ENCODE peak calls at places on chromosome 19, in five cellular contexts. J is WTC11, L is GM12878, C is K562, A is H1. W is an unnamed sample.

GRCh38 chr19:20247016-20247683 is 80.1 kb downstream of the ZNF486 start:
- DNase-seq in J (peak), L (no peak), C (no peak), A (peak), W (no peak)

GRCh38 chr19:48988860-48989259 is 4.2 kb downstream of the GYS1 start:
- DNase-seq in J (no peak), L (no peak), C (no peak), A (no peak), W (no peak)

GRCh38 chr19:37007587-37008220 is 70.5 kb upstream of the ZNF420 start:
- DNase-seq in J (no peak), L (no peak), C (peak), A (no peak), W (no peak)

GRCh38 chr19:45130888-45131615 is 29.7 kb downstream of the NKPD1 start:
- DNase-seq in J (no peak), L (no peak), C (no peak), A (no peak), W (peak)

GRCh38 chr19:38055040-38055439 is 148.0 kb downstream of the SIPA1L3 start:
- DNase-seq in J (no peak), L (no peak), C (no peak), A (peak), W (no peak)

GRCh38 chr19:48121066-48121465 is 10.4 kb upstream of the PLA2G4C start:
- DNase-seq in J (no peak), L (no peak), C (no peak), A (no peak), W (no peak)

GRCh38 chr19:30719189-30719990 is 347.2 kb downstream of the ZNF536 start:
- DNase-seq in J (peak), L (no peak), C (peak), A (peak), W (no peak)

GRCh38 chr19:42268142-42268703 is 829 bp upstream of the CIC start:
- DNase-seq in J (peak), L (peak), C (peak), A (peak), W (peak)

GRCh38 chr19:47495478-47496372 is 11.7 kb upstream of the KPTN start:
- DNase-seq in J (no peak), L (no peak), C (no peak), A (no peak), W (no peak)

GRCh38 chr19:36215276-36216171 is 618 bp downstream of the ZNF146 start:
- DNase-seq in J (no peak), L (no peak), C (peak), A (no peak), W (no peak)

GRCh38 chr19:14318873-14319272 is 62.4 kb upstream of the ADGRE5 start:
- DNase-seq in J (peak), L (no peak), C (peak), A (peak), W (no peak)

GRCh38 chr19:36089847-36090246 is 21.1 kb upstream of the OVOL3 start:
- DNase-seq in J (no peak), L (no peak), C (no peak), A (no peak), W (no peak)

GRCh38 chr19:58409010-58409790 is 751 bp downstream of the ZNF584 start:
- DNase-seq in J (peak), L (no peak), C (peak), A (peak), W (no peak)

GRCh38 chr19:56137405-56137804 is 3.7 kb upstream of the ZNF444 start:
- DNase-seq in J (no peak), L (no peak), C (no peak), A (no peak), W (no peak)

GRCh38 chr19:13195678-13196077 is 45.5 kb downstream of the IER2 start:
- DNase-seq in J (peak), L (no peak), C (peak), A (peak), W (peak)

GRCh38 chr19:8194528-8195275 is 14.5 kb upstream of the CERS4 start:
- DNase-seq in J (no peak), L (no peak), C (peak), A (no peak), W (no peak)

GRCh38 chr19:49851456-49852259 is 699 bp downstream of the PTOV1 start:
- DNase-seq in J (peak), L (no peak), C (peak), A (peak), W (no peak)

GRCh38 chr19:2982983-2983350 is 5.6 kb downstream of the TLE6 start:
- DNase-seq in J (no peak), L (no peak), C (no peak), A (no peak), W (no peak)

GRCh38 chr19:43229315-43229714 is 23.9 kb upstream of the PSG4 start:
- DNase-seq in J (no peak), L (no peak), C (peak), A (no peak), W (peak)

GRCh38 chr19:28468701-28469459 is 744.1 kb downstream of the UQCRFS1 start:
- DNase-seq in J (peak), L (no peak), C (peak), A (no peak), W (no peak)

GRCh38 chr19:2424686-2425621 is 2.4 kb downstream of the TIMM13 start:
- DNase-seq in J (peak), L (no peak), C (no peak), A (peak), W (no peak)

GRCh38 chr19:44856438-44857083 is 10.5 kb downstream of the NECTIN2 start:
- DNase-seq in J (no peak), L (no peak), C (peak), A (no peak), W (peak)

GRCh38 chr19:39834287-39834841 is 402 bp upstream of the DYRK1B start:
- DNase-seq in J (no peak), L (no peak), C (no peak), A (no peak), W (no peak)

GRCh38 chr19:13215572-13216380 is 65.6 kb downstream of the IER2 start:
- DNase-seq in J (no peak), L (peak), C (no peak), A (no peak), W (peak)

GRCh38 chr19:18756896-18757295 is 34.2 kb downstream of the COMP start:
- DNase-seq in J (no peak), L (no peak), C (no peak), A (no peak), W (no peak)

GRCh38 chr19:32489971-32490370 is 84.4 kb downstream of the DPY19L3 start:
- DNase-seq in J (no peak), L (no peak), C (no peak), A (no peak), W (no peak)

GRCh38 chr19:53945441-53945840 is 17.3 kb upstream of the CACNG8 start:
- DNase-seq in J (peak), L (no peak), C (peak), A (peak), W (no peak)

DNA sequence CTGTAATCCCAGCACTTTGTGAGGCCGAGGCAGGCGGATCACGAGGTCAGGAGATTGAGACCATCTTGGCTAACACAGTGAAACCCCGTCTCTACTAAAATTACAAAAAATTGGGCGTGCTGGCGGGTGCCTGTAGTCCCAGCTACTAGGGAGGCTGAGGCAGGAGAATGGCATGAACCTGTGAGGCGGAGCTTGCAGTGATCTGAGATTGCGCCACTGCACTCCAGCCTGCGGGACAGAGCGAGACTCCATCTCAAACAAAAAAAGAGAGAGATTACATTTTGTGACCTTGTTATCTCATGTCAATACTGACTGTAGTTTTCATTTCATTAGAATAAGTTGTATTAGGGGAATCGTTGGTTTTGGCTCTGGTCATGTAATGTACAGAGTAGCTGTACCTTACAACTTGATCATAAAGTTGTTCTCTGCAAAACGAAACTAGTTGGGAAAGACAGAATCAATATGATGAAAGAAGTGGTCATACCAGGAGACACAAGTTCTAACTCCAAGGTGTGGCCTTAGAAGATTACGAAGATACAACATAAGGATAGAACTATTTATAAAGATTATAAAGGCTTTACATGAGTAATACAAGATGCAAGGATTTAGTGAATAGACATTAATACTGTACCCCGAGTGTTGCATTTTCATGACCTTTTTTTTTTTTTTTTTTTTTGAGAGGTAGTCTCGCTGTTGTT is 15.3 kb downstream of the TMEM38A start:
- DNase-seq in J (no peak), L (no peak), C (no peak), A (no peak), W (peak)
- TF ChIP-seq CREB1 in J (no peak), L (no peak), C (no peak), A (no peak), W (no peak)

GRCh38 chr19:51075998-51076397 is 6.7 kb downstream of the KLK14 start:
- DNase-seq in J (no peak), L (no peak), C (no peak), A (no peak), W (no peak)
- TF ChIP-seq SP1 in J (no peak), L (no peak), C (no peak), A (no peak), W (no peak)

DNA sequence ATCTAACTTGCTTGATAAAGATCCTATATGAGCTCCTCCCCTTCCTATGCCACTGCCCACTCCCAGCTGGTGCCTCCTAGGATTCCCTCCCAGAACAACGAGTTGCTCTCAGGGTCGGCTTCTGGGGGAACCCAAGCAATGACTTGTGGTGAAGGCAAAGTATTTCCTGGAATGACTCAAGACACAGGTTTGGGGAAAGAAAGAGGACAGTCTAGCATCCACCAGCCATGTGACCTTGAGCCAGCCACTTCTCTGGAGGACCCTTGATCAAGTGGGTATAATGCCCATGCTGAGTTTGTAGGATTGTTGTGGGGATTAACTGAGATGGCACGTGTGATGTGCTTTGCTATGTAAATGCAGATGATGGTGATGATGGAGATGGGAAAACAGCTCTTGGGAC is 33.0 kb downstream of the MBD3L2B start:
- DNase-seq in J (no peak), L (no peak), C (no peak), A (no peak), W (no peak)
- TF ChIP-seq CREB1 in J (no peak), L (no peak), C (no peak), A (no peak), W (no peak)

DNA sequence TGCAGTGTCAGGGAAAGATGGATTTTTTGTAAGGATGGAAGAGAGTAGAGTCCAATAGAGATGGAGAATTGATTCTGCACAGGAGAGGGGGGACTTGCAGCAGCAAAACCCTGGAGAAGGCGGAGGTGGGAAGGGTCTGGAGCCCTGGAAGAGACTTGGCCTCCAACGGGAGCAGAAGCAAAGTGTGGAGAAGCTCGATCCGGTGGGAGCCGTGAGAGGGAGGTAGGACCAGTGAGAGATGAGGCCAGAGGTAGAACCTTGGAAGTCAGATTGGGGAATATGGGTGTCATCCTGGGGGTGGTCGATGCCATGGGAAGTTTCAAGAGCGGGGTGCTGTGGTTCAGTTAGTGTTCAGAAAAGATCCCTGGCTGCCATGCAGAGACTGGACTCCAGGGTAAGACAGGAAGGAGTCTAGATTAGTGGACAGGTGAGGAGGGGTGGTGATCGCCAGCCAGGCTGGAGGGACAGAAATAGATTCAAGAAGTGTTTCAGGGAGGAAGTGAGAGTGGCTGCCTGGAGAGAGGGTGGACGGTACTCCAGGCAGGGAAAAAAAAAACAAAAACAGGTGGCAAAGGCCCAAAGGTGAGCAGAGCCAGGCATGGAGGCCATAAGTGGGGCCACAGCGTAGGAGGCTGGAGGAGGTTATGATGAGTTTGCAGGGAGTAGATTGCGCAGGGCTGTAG is 2.6 kb downstream of the PPP5C start:
- DNase-seq in J (no peak), L (no peak), C (peak), A (no peak), W (no peak)
- TF ChIP-seq SP1 in J (no peak), L (no peak), C (no peak), A (no peak), W (no peak)

GRCh38 chr19:17107546-17108452 is 32.2 kb downstream of the MYO9B start:
- DNase-seq in J (no peak), L (no peak), C (no peak), A (no peak), W (peak)

GRCh38 chr19:17105548-17105947 is 30.0 kb downstream of the MYO9B start:
- DNase-seq in J (no peak), L (peak), C (no peak), A (no peak), W (no peak)

GRCh38 chr19:17104679-17105078 is 29.1 kb downstream of the MYO9B start:
- DNase-seq in J (no peak), L (no peak), C (no peak), A (no peak), W (no peak)

GRCh38 chr19:17101686-17102628 is 26.4 kb downstream of the MYO9B start:
- DNase-seq in J (no peak), L (no peak), C (no peak), A (no peak), W (no peak)

DNA sequence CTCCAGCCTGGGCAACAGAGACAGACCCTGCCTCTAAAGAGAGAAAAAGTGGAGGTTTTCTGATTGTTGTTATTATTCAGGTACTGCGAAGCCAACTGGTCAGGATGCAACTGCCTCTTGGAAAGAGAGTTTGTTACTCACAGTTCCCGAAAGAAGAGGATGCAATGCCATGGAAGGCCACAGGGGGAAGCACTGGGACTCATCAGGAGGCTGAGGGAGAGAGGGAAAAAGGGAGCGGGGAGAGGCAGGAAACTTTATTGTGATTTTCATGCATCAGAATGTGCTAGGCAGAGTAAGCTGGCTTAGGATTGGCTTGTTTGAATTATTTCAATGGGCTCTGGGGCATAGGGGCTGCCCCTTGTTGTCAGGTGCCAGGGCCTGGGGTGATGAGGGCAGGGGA is 27.6 kb downstream of the MYO9B start:
- DNase-seq in J (peak), L (no peak), C (peak), A (peak), W (peak)
- TF ChIP-seq CREB1 in J (no peak), L (no peak), C (no peak), A (no peak), W (no peak)

DNA sequence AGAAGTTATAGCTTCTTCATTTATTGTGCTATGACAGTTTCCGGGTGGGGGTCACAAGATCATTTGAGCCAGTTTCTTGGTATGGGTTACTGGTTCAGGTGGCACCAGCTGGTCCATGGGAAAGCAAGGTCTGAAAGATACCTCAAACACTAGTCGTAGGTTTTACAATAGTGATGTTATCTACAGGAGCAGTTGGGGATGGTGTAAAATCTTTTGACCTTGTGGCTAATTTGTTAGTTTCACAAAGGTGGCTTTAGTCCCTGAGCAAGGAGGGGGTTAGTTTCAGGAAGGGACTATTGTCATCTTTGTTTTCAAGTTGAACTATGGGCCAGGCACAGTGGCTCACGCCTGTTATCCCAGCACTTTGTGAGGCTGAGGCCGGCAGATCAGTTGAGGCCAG is 24.6 kb downstream of the CHST8 start:
- DNase-seq in J (no peak), L (no peak), C (no peak), A (no peak), W (no peak)
- TF ChIP-seq SP1 in J (no peak), L (no peak), C (no peak), A (no peak), W (no peak)

GRCh38 chr19:1266818-1267440 is 2.2 kb upstream of the CIRBP start:
- DNase-seq in J (peak), L (no peak), C (peak), A (peak), W (no peak)
- TF ChIP-seq CREB1 in J (no peak), L (no peak), C (no peak), A (peak), W (no peak)